ENCODE peak calls at places on chromosomes 11 and 22, in four cellular contexts. F is heart right ventricle, Q is kidney, S is OCI-LY7. P is an unnamed sample.

GRCh38 chr22:37569009-37569920 is 9.0 kb downstream of the CDC42EP1 start:
- DNase-seq in F (no peak), S (no peak), Q (no peak), P (no peak)

GRCh38 chr22:38142606-38143005 is 32.1 kb upstream of the BAIAP2L2 start:
- DNase-seq in Q (no peak), S (no peak), F (no peak), P (no peak)

GRCh38 chr11:111983187-111983986 is 41.8 kb upstream of the DLAT start:
- DNase-seq in F (no peak), Q (peak), S (no peak), P (peak)

GRCh38 chr22:48857202-48857805 is 970.4 kb downstream of the BRD1 start:
- DNase-seq in F (no peak), S (no peak), Q (peak), P (no peak)

GRCh38 chr11:62544521-62545436 is 1.8 kb downstream of the AHNAK start:
- DNase-seq in Q (no peak), F (peak), S (no peak), P (no peak)

GRCh38 chr11:17287058-17287457 is 10.5 kb downstream of the NUCB2 start:
- DNase-seq in F (no peak), Q (no peak), S (no peak), P (no peak)

GRCh38 chr22:37806409-37807338 is 1.1 kb upstream of the GCAT start:
- DNase-seq in S (no peak), F (no peak), Q (no peak), P (no peak)

GRCh38 chr11:36619502-36619901 is 21.5 kb upstream of the RAG2 start:
- DNase-seq in Q (no peak), F (no peak), S (no peak), P (peak)

GRCh38 chr11:43556269-43556668 is 124.3 kb upstream of the HSD17B12 start:
- DNase-seq in S (no peak), Q (no peak), F (no peak), P (no peak)

GRCh38 chr11:73839123-73839457 is 37.6 kb downstream of the COA4 start:
- DNase-seq in F (no peak), Q (no peak), S (peak), P (no peak)

GRCh38 chr11:63912678-63913077 is 4.3 kb downstream of the RCOR2 start:
- DNase-seq in F (no peak), S (no peak), Q (no peak), P (no peak)

GRCh38 chr11:79902493-79902892 is 461.7 kb upstream of the TENM4 start:
- DNase-seq in S (no peak), Q (no peak), F (no peak), P (peak)

DNA sequence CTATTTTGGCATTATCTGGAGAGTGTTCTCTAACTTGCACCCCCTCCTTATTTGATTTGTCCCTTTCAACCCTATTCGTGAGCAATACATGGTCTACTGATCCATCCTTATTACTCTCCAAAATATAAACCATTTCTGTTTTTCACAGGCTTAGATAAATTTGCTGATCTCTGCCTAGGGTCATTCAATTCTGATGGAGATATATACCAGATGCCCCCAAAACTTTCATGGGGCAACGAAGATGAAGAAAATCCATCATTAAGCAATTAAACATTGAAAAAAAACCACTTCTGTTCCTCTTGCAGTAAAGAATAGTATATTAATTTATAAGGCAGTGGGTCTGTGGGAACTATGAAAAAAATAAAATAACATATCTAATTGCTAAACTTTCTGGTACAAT is 313.4 kb downstream of the CASP12 start:
- DNase-seq in F (no peak), Q (no peak), S (no peak), P (no peak)
- H3K4me3 ChIP-seq in F (no peak), Q (no peak), S (no peak), P (no peak)

DNA sequence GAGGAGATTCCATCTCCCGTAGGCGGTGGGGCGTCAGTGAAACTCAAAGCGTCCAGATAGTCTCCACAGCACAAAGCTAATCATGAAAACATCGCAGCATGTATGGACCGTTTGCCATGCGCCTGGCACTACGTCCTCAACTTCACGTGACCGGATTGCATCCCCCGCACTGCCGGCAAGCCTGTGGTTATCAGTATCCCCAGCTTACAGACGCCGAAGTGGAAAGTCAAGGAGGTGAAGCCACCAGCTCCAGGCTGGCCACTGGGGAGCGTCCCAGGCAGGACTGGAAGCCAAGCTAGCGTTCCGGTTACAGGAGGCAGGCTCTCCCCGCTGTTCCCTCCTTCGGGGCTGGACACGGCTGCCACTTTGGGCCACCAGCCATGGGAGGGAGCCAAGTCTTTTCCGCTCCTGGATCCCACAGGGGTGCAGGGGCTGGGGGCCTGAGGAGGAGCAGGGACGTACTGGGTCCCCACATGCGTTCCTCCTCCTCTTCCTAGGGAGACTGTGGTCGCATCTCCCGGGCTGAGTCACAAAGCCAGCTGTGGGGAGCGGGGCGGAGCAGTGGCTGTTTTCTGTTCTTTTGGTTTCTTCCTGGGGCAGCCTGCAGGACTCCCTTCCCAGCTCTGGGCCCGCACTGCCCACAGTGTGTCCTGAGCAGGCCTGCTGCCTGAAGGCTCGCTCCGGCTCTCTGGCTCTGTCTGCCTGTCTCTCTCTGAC is 4.3 kb upstream of the OSBPL5 start:
- DNase-seq in F (peak), S (no peak), Q (peak), P (no peak)
- TF ChIP-seq CTCF in F (no peak), S (no peak), Q (no peak), P (peak)

DNA sequence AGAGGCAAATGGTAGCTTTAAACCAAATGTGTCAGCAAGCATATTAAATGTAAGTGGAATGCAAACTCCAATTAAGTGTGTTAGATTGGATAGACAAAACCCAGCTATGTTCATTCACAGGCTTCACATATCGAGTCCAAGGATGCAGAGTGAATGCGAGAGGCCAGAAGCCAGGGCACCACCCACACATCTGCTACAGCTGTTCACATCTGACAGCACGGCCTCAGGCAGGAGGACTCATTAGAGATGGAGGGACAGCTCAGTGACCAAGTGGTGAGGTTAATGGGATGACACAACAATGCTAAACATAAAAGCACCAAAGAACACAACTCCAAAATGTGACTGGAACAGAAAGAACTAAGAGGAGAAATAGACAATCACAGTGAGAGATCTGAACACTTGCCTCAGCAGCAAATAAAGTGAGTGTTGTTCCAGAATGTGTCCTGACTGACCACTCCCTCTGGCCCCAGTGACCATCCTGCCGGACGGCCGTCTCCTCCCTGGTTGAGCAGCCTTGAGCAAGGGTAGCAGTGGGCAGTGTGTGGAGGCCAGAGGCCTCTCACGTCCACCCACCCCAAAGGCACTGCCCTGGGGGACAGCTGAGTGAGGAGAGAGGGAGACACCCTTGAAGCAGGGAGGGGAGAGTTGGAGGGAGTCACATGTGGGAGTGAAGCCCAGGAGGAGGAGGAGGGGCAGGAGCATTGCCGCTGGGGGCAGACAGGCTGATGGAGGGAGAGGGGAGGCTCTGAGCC is 23.7 kb downstream of the ALG12 start:
- DNase-seq in Q (peak), F (no peak), S (no peak), P (no peak)
- H3K4me3 ChIP-seq in Q (no peak), F (no peak), S (no peak), P (no peak)

DNA sequence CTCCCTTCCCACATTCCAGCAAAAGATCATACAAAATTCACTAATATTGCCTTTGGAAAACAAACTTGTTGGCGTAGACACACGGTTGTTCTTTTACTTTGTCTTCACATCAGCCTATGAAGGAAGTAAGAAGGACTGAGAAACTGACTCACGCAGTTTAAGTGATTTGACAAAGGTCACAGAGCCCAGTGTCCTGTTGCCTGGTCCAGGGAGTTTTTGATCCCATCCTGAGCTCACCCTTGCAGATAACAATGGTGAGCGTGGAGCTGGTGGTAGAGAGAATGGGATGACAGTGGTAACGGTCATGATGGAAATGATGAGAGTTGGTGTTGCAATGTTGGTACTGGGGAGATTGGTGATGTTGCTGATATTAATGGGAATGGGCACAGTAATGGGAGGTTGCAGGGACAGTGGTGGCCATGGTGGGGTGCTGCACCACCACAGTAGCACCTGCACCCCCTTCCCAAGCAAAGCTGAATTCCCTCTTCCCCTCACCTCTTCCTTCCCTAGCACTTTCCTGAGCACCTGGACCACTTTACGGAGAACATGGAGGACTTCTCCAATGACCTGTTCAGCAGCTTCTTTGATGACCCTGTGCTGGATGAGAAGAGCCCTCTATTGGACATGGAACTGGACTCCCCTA is 22.1 kb downstream of the CREB3L1 start:
- DNase-seq in F (no peak), S (no peak), Q (no peak), P (no peak)
- TF ChIP-seq CTCF in F (no peak), S (no peak), Q (no peak), P (no peak)

GRCh38 chr11:86174101-86175046 is 70.2 kb upstream of the EED start:
- DNase-seq in F (peak), Q (peak), S (no peak), P (peak)

GRCh38 chr11:86175585-86175984 is 69.0 kb upstream of the EED start:
- DNase-seq in S (no peak), F (no peak), Q (no peak), P (no peak)

GRCh38 chr11:86167499-86168161 is 76.9 kb upstream of the EED start:
- DNase-seq in F (no peak), Q (no peak), S (no peak), P (no peak)

GRCh38 chr11:86172894-86173293 is 71.7 kb upstream of the EED start:
- DNase-seq in S (no peak), Q (no peak), F (no peak), P (peak)

GRCh38 chr11:86171627-86172026 is 72.9 kb upstream of the EED start:
- DNase-seq in Q (no peak), S (no peak), F (no peak), P (no peak)
- H3K4me3 ChIP-seq in Q (no peak), S (no peak), F (no peak), P (no peak)

GRCh38 chr11:108223449-108224149 is 732 bp downstream of the ATM start:
- DNase-seq in F (no peak), Q (no peak), S (peak), P (no peak)

GRCh38 chr11:108221981-108222685 is at the start of gene NPAT:
- DNase-seq in F (no peak), S (peak), Q (no peak), P (no peak)

GRCh38 chr11:108221401-108221800 is 1.0 kb downstream of the NPAT start:
- DNase-seq in S (peak), F (no peak), Q (no peak), P (no peak)

GRCh38 chr11:108224366-108224765 is 1.5 kb downstream of the ATM start:
- DNase-seq in S (peak), F (no peak), Q (no peak), P (no peak)

GRCh38 chr11:108222686-108223448 is at the start of gene ATM:
- DNase-seq in Q (peak), F (peak), S (peak), P (peak)
- TF ChIP-seq CTCF in Q (peak), F (peak), S (peak), P (peak)

GRCh38 chr11:67269401-67270255 is 3.4 kb downstream of the GRK2 start:
- DNase-seq in S (peak), Q (peak), F (peak), P (no peak)
- H3K4me3 ChIP-seq in S (peak), Q (peak), F (peak), P (no peak)

GRCh38 chr22:43009444-43009843 is 5.5 kb downstream of the PACSIN2 start:
- DNase-seq in Q (no peak), F (no peak), S (no peak), P (no peak)

GRCh38 chr22:43012390-43012789 is 2.6 kb downstream of the PACSIN2 start:
- DNase-seq in F (no peak), Q (no peak), S (no peak), P (no peak)

GRCh38 chr22:43013355-43014061 is 1.4 kb downstream of the PACSIN2 start:
- DNase-seq in Q (no peak), F (no peak), S (peak), P (no peak)

GRCh38 chr22:43008921-43009320 is 6.0 kb downstream of the PACSIN2 start:
- DNase-seq in S (no peak), F (no peak), Q (no peak), P (no peak)

DNA sequence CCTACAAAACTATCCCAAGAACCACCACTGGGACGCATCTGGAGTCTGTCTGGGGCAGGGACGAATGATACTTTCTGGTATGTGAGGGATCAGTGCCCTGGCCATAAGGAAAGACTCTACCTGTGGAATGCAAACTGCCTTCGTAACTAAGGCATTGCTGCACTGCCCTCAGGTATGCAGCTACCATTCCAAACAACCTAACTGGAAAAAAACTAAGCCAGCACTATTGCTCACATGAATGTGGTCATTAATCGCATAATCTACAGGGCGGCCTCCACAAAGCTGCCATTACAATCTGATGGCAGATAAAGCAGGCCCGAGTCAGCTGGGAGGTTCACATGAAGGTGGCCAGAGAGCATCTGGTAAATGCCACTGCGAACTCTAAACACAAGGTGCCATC is 3.9 kb downstream of the PACSIN2 start:
- DNase-seq in S (no peak), F (no peak), Q (no peak), P (peak)
- TF ChIP-seq CTCF in S (no peak), F (no peak), Q (no peak), P (peak)

DNA sequence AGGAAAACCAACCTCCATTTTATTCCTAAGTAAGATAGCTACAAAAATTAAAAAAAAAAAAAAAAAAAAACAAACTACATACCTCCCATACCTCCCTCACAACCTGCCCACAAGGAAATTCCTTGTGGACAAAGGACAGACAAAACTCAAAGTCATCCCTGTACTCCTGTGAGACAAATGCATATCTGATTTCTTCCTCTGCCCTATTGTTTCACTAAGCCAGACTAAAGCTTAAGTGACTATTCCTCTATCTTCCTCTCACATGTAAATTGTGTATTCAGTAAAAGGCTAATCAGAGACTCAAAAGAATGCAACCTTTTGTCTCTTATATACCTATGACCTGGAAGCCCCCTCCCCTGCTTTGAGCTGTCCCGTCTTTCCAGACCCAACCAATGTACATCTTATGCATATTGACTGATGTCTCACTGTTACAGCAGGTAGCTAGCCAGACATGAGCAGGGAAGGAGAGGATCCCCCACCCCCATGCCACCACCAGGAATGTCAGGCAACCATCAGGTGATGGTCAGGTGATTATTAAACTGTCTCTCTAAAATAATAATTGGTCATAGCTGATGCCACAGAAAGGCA is 289.4 kb downstream of the SBF2 start:
- DNase-seq in S (no peak), F (no peak), Q (no peak), P (no peak)
- H3K4me3 ChIP-seq in S (no peak), F (no peak), Q (no peak), P (no peak)